ENCODE peak calls at places on chromosome 1, in eight cellular contexts. E is activated T-cell treated with anti-CD3 and anti-CD28 coated beads, Interleukin-2, amount 50 U/mL, for 72 hours; C is foreskin keratinocyte; U is stimulated activated CD8-positive, alpha-beta memory T cell treated with anti-CD3 and anti-CD28 coated beads, Interleukin-15, amount 100 ng/mL, for 24 hours; W is pancreas; F is midbrain; P is fibroblast of lung; A is neural crest cell. K is an unnamed sample.

GRCh38 chr1:58657082-58657481 is 42.8 kb downstream of the MYSM1 start:
- DNase-seq in E (no peak), W (no peak), P (no peak), A (no peak), C (no peak), F (no peak), U (no peak), K (peak)

GRCh38 chr1:78688701-78689100 is 39.1 kb downstream of the IFI44 start:
- DNase-seq in E (no peak), P (peak), W (no peak), A (no peak), U (no peak), C (no peak), F (no peak), K (peak)

GRCh38 chr1:114467491-114467890 is 43.5 kb downstream of the TRIM33 start:
- DNase-seq in P (no peak), A (no peak), U (no peak), W (no peak), F (no peak), C (no peak), E (no peak), K (no peak)

GRCh38 chr1:14835725-14836124 is 237.2 kb downstream of the KAZN start:
- DNase-seq in W (no peak), A (no peak), C (no peak), F (no peak), P (peak), E (no peak), U (no peak), K (no peak)

GRCh38 chr1:44926311-44926781 is 60.0 kb downstream of the EIF2B3 start:
- DNase-seq in U (no peak), W (no peak), C (no peak), P (peak), E (no peak), F (no peak), A (no peak), K (no peak)

GRCh38 chr1:233614743-233615521 is 1.0 kb downstream of the KCNK1 start:
- DNase-seq in C (no peak), P (no peak), E (no peak), A (no peak), U (no peak), F (no peak), W (peak), K (no peak)

GRCh38 chr1:159983681-159984080 is 29.6 kb upstream of the SLAMF9 start:
- DNase-seq in U (no peak), E (no peak), P (no peak), W (no peak), A (no peak), F (no peak), C (no peak), K (no peak)

GRCh38 chr1:176648556-176648955 is 185.6 kb downstream of the PAPPA2 start:
- DNase-seq in W (no peak), A (no peak), F (no peak), E (no peak), U (no peak), P (no peak), C (no peak), K (no peak)

GRCh38 chr1:47757226-47757975 is 239.8 kb downstream of the TRABD2B start:
- DNase-seq in F (no peak), W (no peak), P (no peak), E (no peak), C (no peak), U (no peak), A (no peak), K (no peak)

GRCh38 chr1:107652976-107653375 is 312.0 kb downstream of the VAV3 start:
- DNase-seq in W (no peak), E (no peak), C (no peak), U (no peak), A (no peak), F (no peak), P (no peak), K (no peak)

GRCh38 chr1:219626865-219627264 is 14.0 kb upstream of the ZC3H11B start:
- DNase-seq in W (no peak), C (no peak), E (no peak), F (no peak), P (peak), U (no peak), A (no peak), K (no peak)

GRCh38 chr1:10943991-10944730 is 68.3 kb upstream of the TARDBP start:
- DNase-seq in F (peak), C (no peak), W (no peak), U (no peak), P (peak), E (no peak), A (no peak), K (peak)

GRCh38 chr1:197467881-197468280 is 199.8 kb downstream of the CRB1 start:
- DNase-seq in A (no peak), C (no peak), U (no peak), P (peak), W (no peak), F (no peak), E (no peak), K (no peak)

GRCh38 chr1:192702212-192702993 is 66.5 kb downstream of the RGS13 start:
- DNase-seq in E (no peak), A (no peak), F (no peak), C (peak), P (peak), U (no peak), W (no peak), K (no peak)

GRCh38 chr1:23044035-23044434 is 24.8 kb downstream of the KDM1A start:
- DNase-seq in P (no peak), A (no peak), C (peak), W (no peak), F (no peak), E (no peak), U (no peak), K (no peak)

GRCh38 chr1:150366416-150367296 is 2.7 kb downstream of the RPRD2 start:
- DNase-seq in W (no peak), P (peak), U (no peak), A (no peak), E (no peak), C (no peak), F (peak), K (no peak)

GRCh38 chr1:16984717-16985116 is 4.3 kb upstream of the MFAP2 start:
- DNase-seq in U (no peak), C (peak), W (no peak), A (no peak), P (peak), F (peak), E (no peak), K (no peak)

GRCh38 chr1:16026723-16027484 is 5.1 kb downstream of the CLCNKA start:
- DNase-seq in P (no peak), A (peak), W (no peak), U (no peak), E (peak), C (no peak), F (no peak), K (no peak)

GRCh38 chr1:15347182-15347581 is 62.5 kb upstream of the EFHD2 start:
- DNase-seq in W (no peak), U (no peak), E (peak), C (no peak), A (no peak), F (no peak), P (no peak), K (no peak)

GRCh38 chr1:205275916-205276315 is 45.6 kb downstream of the NUAK2 start:
- DNase-seq in W (no peak), F (no peak), U (no peak), A (no peak), C (no peak), E (no peak), P (no peak), K (no peak)

GRCh38 chr1:84504580-84505021 is 1.6 kb upstream of the SPATA1 start:
- DNase-seq in P (peak), F (no peak), W (no peak), U (no peak), C (no peak), E (peak), A (no peak), K (no peak)

GRCh38 chr1:89499320-89499719 is 25.3 kb upstream of the LRRC8B start:
- DNase-seq in F (no peak), P (peak), C (no peak), U (no peak), E (no peak), A (no peak), W (no peak), K (peak)

GRCh38 chr1:160196143-160196542 is 5.8 kb downstream of the CASQ1 start:
- DNase-seq in A (no peak), F (no peak), E (no peak), C (no peak), P (no peak), U (no peak), W (no peak), K (no peak)

GRCh38 chr1:117656202-117656641 is 50.4 kb downstream of the TENT5C start:
- DNase-seq in A (no peak), U (peak), P (no peak), W (no peak), F (no peak), E (peak), C (no peak), K (no peak)

GRCh38 chr1:224696891-224697765 is 81.0 kb downstream of the CNIH3 start:
- DNase-seq in P (peak), U (no peak), F (no peak), A (no peak), W (no peak), C (no peak), E (no peak), K (no peak)

GRCh38 chr1:245963649-245964048 is 543.4 kb downstream of the SMYD3 start:
- DNase-seq in C (no peak), E (no peak), P (no peak), F (no peak), W (no peak), U (no peak), A (no peak), K (no peak)

GRCh38 chr1:234398849-234399381 is 25.7 kb downstream of the COA6 start:
- DNase-seq in E (no peak), W (no peak), F (no peak), C (no peak), U (no peak), P (peak), A (no peak), K (no peak)

GRCh38 chr1:206864939-206865671 is at the start of gene IL20:
- DNase-seq in P (peak), E (peak), A (peak), F (peak), U (peak), W (peak), C (peak), K (peak)

GRCh38 chr1:31765041-31765467 is 914 bp upstream of the ADGRB2 start:
- DNase-seq in C (no peak), W (no peak), E (peak), U (no peak), F (peak), A (peak), P (no peak), K (peak)

GRCh38 chr1:10730985-10731384 is 65.5 kb downstream of the CASZ1 start:
- DNase-seq in A (no peak), C (peak), F (no peak), U (no peak), E (peak), W (no peak), P (peak), K (no peak)

GRCh38 chr1:178308438-178308837 is 188.3 kb downstream of the CLEC20A start:
- DNase-seq in W (no peak), C (no peak), P (no peak), U (no peak), A (no peak), F (no peak), E (no peak), K (no peak)

K was measured in COR-L47.